ENCODE peak calls at places on chromosome 1, in ten cellular contexts. W, U, M, X, E, H, F, N, T and Z are unnamed samples.

GRCh38 chr1:155974208-155975165 is 3.9 kb downstream of the ARHGEF2 start:
- DNase-seq in N (no peak), X (no peak), E (no peak), U (peak; percentile 37), T (no peak), W (no peak), M (no peak), F (no peak), H (no peak), Z (no peak)

GRCh38 chr1:19483261-19483660 is 2.1 kb downstream of the CAPZB start:
- DNase-seq in N (no peak), W (no peak), U (no peak), E (no peak), T (no peak), F (no peak), X (no peak), H (no peak), M (no peak), Z (peak; percentile 26)

GRCh38 chr1:36383240-36383639 is 2.5 kb downstream of the STK40 start:
- DNase-seq in T (no peak), M (peak; percentile 73), F (peak; percentile 66), U (no peak), E (no peak), X (no peak), H (no peak), N (no peak), W (no peak), Z (no peak)

GRCh38 chr1:91018006-91018405 is 3.8 kb downstream of the ZNF644 start:
- DNase-seq in T (no peak), X (no peak), H (no peak), M (no peak), E (no peak), N (no peak), U (peak; percentile 38), W (no peak), F (no peak), Z (no peak)

GRCh38 chr1:173042806-173043205 is 7.9 kb downstream of the TNFSF18 start:
- DNase-seq in M (no peak), X (no peak), H (peak; percentile 69), W (peak; percentile 41), T (no peak), N (no peak), U (no peak), E (no peak), F (no peak), Z (no peak)

GRCh38 chr1:64231153-64231552 is 27.7 kb downstream of the UBE2U start:
- DNase-seq in W (peak; percentile 23), U (no peak), H (peak; percentile 49), M (no peak), T (no peak), N (no peak), E (no peak), X (no peak), F (no peak), Z (no peak)

GRCh38 chr1:7752512-7753417 is 18.3 kb upstream of the VAMP3 start:
- DNase-seq in U (peak; percentile 77), F (no peak), M (peak; percentile 75), H (peak; percentile 32), W (peak; percentile 39), N (no peak), T (no peak), X (no peak), E (peak; percentile 20), Z (peak; percentile 30)

GRCh38 chr1:76198452-76198851 is 123.9 kb downstream of the ST6GALNAC3 start:
- DNase-seq in M (no peak), T (no peak), W (peak; percentile 1), U (peak; percentile 2), X (no peak), F (no peak), N (no peak), E (no peak), H (no peak), Z (no peak)

GRCh38 chr1:228150458-228151169 is 884 bp downstream of the GJC2 start:
- DNase-seq in U (peak; percentile 97), X (no peak), E (no peak), M (no peak), N (no peak), T (peak; percentile 81), H (no peak), F (peak; percentile 61), W (peak; percentile 74), Z (no peak)

GRCh38 chr1:24961961-24962861 is 32.1 kb upstream of the RUNX3 start:
- DNase-seq in U (no peak), E (no peak), F (peak; percentile 35), M (no peak), T (no peak), W (no peak), X (peak; percentile 47), H (no peak), N (peak; percentile 42), Z (no peak)

DNA sequence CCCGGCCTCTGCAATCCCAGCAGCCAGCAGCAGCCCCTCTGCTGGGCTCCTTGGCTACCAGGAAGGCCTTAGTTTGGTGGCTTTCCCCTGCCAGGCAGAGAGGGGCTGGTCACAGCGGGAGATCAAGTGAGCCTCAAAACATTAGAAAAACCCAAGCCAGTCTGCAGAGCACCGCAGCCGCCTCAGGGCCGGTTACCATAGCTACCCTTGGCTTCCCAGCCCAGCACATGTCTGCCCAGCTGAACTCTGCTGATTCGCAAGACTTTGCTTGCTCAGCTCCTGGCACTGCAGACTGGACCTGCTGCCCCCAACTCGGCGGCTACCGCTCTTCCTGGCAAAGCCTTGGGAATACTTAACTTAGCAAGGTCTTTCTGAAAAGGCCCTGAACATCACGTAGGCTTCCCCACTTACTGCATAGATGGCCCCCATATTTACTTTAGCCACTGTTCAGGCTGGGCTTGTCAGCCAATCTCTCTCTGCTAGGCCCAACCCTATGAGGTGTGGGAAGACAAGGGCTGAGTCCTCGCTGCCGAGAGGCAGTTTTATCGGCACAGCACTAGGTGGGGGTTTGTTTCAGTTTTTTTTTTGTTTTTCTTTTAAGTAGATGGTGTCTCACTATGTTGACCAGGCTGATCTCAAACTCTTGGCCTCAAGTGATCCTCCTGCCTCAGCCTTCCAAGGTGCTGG is 28.6 kb upstream of the PLEKHG5 start:
- DNase-seq in T (no peak), X (no peak), H (no peak), M (no peak), E (no peak), N (peak; percentile 64), U (peak; percentile 75), F (no peak), W (peak; percentile 77), Z (no peak)
- H3K27ac ChIP-seq in T (no peak overlapping the region), X (no peak overlapping the region), H (no peak overlapping the region), M (no peak overlapping the region), E (no peak overlapping the region), N (no peak overlapping the region), U (no peak overlapping the region), F (no peak overlapping the region), W (peak overlapping the region; percentile 43), Z (no peak overlapping the region)

GRCh38 chr1:180926164-180926981 is 13.7 kb downstream of the KIAA1614 start:
- DNase-seq in F (no peak), H (no peak), E (no peak), U (peak; percentile 66), X (no peak), W (peak; percentile 27), T (no peak), N (peak; percentile 46), M (no peak), Z (no peak)
- H3K27ac ChIP-seq in F (no peak overlapping the region), H (no peak overlapping the region), E (no peak overlapping the region), U (no peak overlapping the region), X (no peak overlapping the region), W (no peak overlapping the region), T (peak overlapping the region; percentile 0), N (no peak overlapping the region), M (no peak overlapping the region), Z (no peak overlapping the region)

GRCh38 chr1:154445040-154445472 is 39.9 kb downstream of the IL6R start:
- DNase-seq in X (no peak), W (peak; percentile 78), F (no peak), U (peak; percentile 75), E (no peak), M (no peak), H (no peak), T (no peak), N (no peak), Z (no peak)

GRCh38 chr1:154441241-154441888 is 36.2 kb downstream of the IL6R start:
- DNase-seq in E (no peak), F (no peak), M (no peak), T (no peak), X (no peak), W (no peak), N (no peak), U (no peak), H (no peak), Z (no peak)

GRCh38 chr1:154446292-154446691 is 41.1 kb downstream of the IL6R start:
- DNase-seq in H (no peak), F (no peak), U (peak; percentile 96), E (no peak), X (no peak), M (no peak), N (no peak), W (peak; percentile 93), T (peak; percentile 78), Z (no peak)

GRCh38 chr1:154442006-154442740 is 37.0 kb downstream of the IL6R start:
- DNase-seq in M (no peak), T (no peak), X (no peak), F (no peak), W (peak; percentile 76), U (no peak), N (no peak), H (no peak), E (no peak), Z (no peak)

DNA sequence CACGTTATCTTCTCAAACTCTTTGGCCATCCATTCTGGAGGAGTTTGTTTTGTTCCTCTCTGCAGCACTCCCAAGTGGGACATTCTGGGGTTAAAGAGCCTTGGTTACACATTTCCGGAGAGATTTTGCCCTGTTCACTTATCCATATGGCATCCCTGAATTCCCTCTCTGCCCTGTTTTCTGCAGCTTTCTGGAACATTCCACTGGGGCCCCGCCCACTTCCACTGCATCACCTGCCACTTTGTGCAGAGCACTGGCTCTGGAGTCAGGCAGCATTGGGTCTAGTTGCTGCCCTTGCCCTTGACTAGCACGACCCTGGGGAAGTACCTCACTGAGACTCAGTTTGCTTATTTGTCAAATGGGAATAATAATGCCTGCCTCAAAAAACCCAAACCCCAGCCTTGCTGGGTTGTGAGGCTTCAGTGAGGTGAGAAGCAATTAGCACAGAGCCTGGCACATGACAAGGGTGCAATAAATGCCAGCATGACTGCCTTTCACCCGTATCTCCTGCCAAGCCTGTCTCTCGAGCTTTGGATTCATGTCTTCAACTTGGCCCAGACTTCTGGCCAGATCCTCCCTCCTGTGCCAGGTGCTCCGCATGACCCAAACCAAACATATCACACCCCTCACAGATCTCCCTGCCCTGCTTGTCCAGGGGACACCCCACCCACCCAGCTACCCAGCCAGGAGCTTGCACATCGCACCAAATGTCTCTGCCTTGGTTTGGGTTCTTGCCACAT is 38.3 kb downstream of the IL6R start:
- DNase-seq in W (no peak), T (no peak), U (no peak), E (no peak), N (peak; percentile 65), X (no peak), H (no peak), M (no peak), F (no peak), Z (no peak)
- H3K27ac ChIP-seq in W (no peak overlapping the region), T (no peak overlapping the region), U (no peak overlapping the region), E (peak overlapping the region; percentile 75), N (peak overlapping the region; percentile 44), X (no peak overlapping the region), H (no peak overlapping the region), M (no peak overlapping the region), F (no peak overlapping the region), Z (no peak overlapping the region)

DNA sequence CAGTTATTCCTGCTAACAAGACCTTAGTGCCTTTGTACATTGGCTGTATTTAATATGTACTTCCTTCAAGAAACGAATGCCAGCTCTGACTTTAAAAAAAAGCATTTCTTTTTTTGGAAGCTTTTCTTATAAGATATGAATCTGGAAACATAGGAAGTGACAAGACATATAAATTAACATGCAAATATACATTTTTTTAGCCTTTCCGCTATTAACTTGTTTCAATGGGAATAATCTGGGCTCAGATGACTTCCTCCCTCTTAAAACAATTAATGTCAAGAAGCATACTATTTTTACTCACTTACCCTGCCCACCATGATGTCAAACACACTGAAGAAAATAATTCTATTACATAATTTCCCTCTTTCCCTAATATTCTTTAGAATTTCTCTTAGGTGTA is 1.4 kb downstream of the DENND1B start:
- DNase-seq in F (no peak), X (no peak), U (peak; percentile 15), H (no peak), N (no peak), W (no peak), M (no peak), T (no peak), E (no peak), Z (no peak)
- H3K27ac ChIP-seq in F (peak overlapping the region; percentile 96), X (peak overlapping the region; percentile 85), U (no peak overlapping the region), H (no peak overlapping the region), N (no peak overlapping the region), W (peak overlapping the region; percentile 81), M (no peak overlapping the region), T (no peak overlapping the region), E (no peak overlapping the region), Z (peak overlapping the region; percentile 77)